ENCODE peak calls at places on chromosomes 7 and 10, in four cellular contexts. A is activated T-cell treated with anti-CD3 and anti-CD28 coated beads for 24 hours; L is T-helper 2 cell; U is stimulated activated CD4-positive, alpha-beta T cell treated with anti-CD3 and anti-CD28 coated beads, Interleukin-2, amount 100 ng/mL, for 48 hours. Y is an unnamed sample.

GRCh38 chr10:4359003-4359402 is 467.0 kb upstream of the AKR1E2 start:
- DNase-seq in A (no peak), U (no peak), L (no peak), Y (no peak)

GRCh38 chr7:152435384-152436278 is at the start of gene KMT2C:
- DNase-seq in U (peak), L (peak), A (peak), Y (no peak)

GRCh38 chr10:104098360-104098925 is 12.8 kb upstream of the COL17A1 start:
- DNase-seq in L (no peak), U (no peak), A (no peak), Y (no peak)

GRCh38 chr7:114418117-114418516 is 3.5 kb downstream of the FOXP2 start:
- DNase-seq in L (no peak), A (no peak), U (no peak), Y (no peak)

GRCh38 chr7:28224172-28224571 is 43.6 kb upstream of the JAZF1 start:
- DNase-seq in U (no peak), L (no peak), A (no peak), Y (no peak)

GRCh38 chr7:30648744-30649540 is 33.3 kb downstream of the CRHR2 start:
- DNase-seq in L (no peak), A (no peak), U (no peak), Y (no peak)

GRCh38 chr7:29281782-29282541 is 87.4 kb downstream of the CHN2 start:
- DNase-seq in A (no peak), U (no peak), L (no peak), Y (no peak)

GRCh38 chr7:77415822-77416620 is at the start of gene GSAP:
- DNase-seq in L (peak), U (peak), A (peak), Y (no peak)

GRCh38 chr7:2566890-2567662 is 8.3 kb downstream of the IQCE start:
- DNase-seq in L (no peak), U (no peak), A (no peak), Y (peak)

GRCh38 chr7:57216340-57216739 is 84.1 kb upstream of the ZNF479 start:
- DNase-seq in L (no peak), U (no peak), A (no peak), Y (no peak)

GRCh38 chr10:12852732-12853131 is 148.8 kb downstream of the CCDC3 start:
- DNase-seq in L (no peak), A (no peak), U (no peak), Y (no peak)

GRCh38 chr10:100654835-100655759 is 90.3 kb upstream of the PAX2 start:
- DNase-seq in L (no peak), A (no peak), U (no peak), Y (no peak)

GRCh38 chr7:66741706-66742053 is 1.1 kb downstream of the RABGEF1 start:
- DNase-seq in L (no peak), A (no peak), U (no peak), Y (no peak)

GRCh38 chr7:125746510-125746909 is 816.9 kb upstream of the POT1 start:
- DNase-seq in A (no peak), L (no peak), U (no peak), Y (no peak)

GRCh38 chr7:110257673-110258072 is 833.3 kb upstream of the LRRN3 start:
- DNase-seq in A (no peak), L (no peak), U (no peak), Y (no peak)

GRCh38 chr10:62726142-62726541 is 78.4 kb upstream of the ADO start:
- DNase-seq in L (no peak), U (peak), A (peak), Y (peak)

GRCh38 chr10:20486791-20487190 is 410.3 kb downstream of the NEBL start:
- DNase-seq in U (no peak), A (no peak), L (no peak), Y (no peak)

GRCh38 chr7:159064121-159064815 is 80.4 kb downstream of the VIPR2 start:
- DNase-seq in L (no peak), A (no peak), U (no peak), Y (no peak)

GRCh38 chr7:121485457-121486243 is 89.5 kb upstream of the FAM3C start:
- DNase-seq in L (no peak), A (no peak), U (no peak), Y (no peak)

GRCh38 chr7:110604206-110604605 is 486.7 kb upstream of the LRRN3 start:
- DNase-seq in U (no peak), A (no peak), L (no peak), Y (no peak)

GRCh38 chr7:54664235-54665228 is 94.5 kb downstream of the SEC61G start:
- DNase-seq in L (no peak), A (no peak), U (peak), Y (no peak)

GRCh38 chr7:99987846-99988245 is 12.0 kb upstream of the AZGP1 start:
- DNase-seq in A (no peak), U (no peak), L (no peak), Y (no peak)

GRCh38 chr10:588246-589165 is 101.0 kb downstream of the DIP2C start:
- DNase-seq in A (no peak), U (no peak), L (no peak), Y (no peak)

GRCh38 chr7:157782041-157782440 is 445.2 kb downstream of the DNAJB6 start:
- DNase-seq in U (no peak), L (no peak), A (no peak), Y (no peak)

GRCh38 chr7:22137026-22137425 is 191.3 kb upstream of the CDCA7L start:
- DNase-seq in A (no peak), U (no peak), L (no peak), Y (no peak)

GRCh38 chr7:31850601-31851000 is 163.6 kb downstream of the PPP1R17 start:
- DNase-seq in U (no peak), A (no peak), L (no peak), Y (no peak)

GRCh38 chr10:32125023-32125422 is 68.8 kb upstream of the KIF5B start:
- DNase-seq in L (no peak), A (no peak), U (no peak), Y (no peak)

GRCh38 chr10:34504534-34504933 is 310.6 kb downstream of the PARD3 start:
- DNase-seq in U (no peak), A (no peak), L (no peak), Y (no peak)

GRCh38 chr10:33161550-33162247 is 172.8 kb downstream of the NRP1 start:
- DNase-seq in U (no peak), A (no peak), L (no peak), Y (no peak)

GRCh38 chr7:111174476-111174875 is 83.5 kb downstream of the LRRN3 start:
- DNase-seq in U (no peak), L (no peak), A (no peak), Y (no peak)

GRCh38 chr10:80324086-80324485 is 32.5 kb downstream of the DYDC1 start:
- DNase-seq in A (no peak), U (no peak), L (no peak), Y (no peak)

GRCh38 chr7:100356416-100357068 is 1.4 kb upstream of the PILRB start:
- DNase-seq in L (no peak), A (no peak), U (no peak), Y (no peak)

GRCh38 chr7:128217972-128218652 is 23.0 kb upstream of the LEP start:
- DNase-seq in L (no peak), U (no peak), A (no peak), Y (no peak)

Y was measured in GM12864.